ENCODE peak calls at places on chromosomes 6 and 20, in nine cellular contexts. H is fibroblast of villous mesenchyme, S is hepatocyte, M is neural crest cell, Z is AG04450, Y is sigmoid colon, E is HCT116, J is foreskin fibroblast, A is brain microvascular endothelial cell. D is an unnamed sample.

GRCh38 chr6:20924911-20925543 is 390.8 kb downstream of the CDKAL1 start:
- DNase-seq in H (peak; percentile 63), S (no peak), M (no peak), Z (no peak), Y (no peak), E (no peak), J (no peak), A (no peak), D (no peak)

GRCh38 chr6:75800708-75801505 is 51.9 kb downstream of the MYO6 start:
- DNase-seq in H (no peak), S (no peak), M (no peak), Z (no peak), Y (no peak), E (no peak), J (no peak), A (no peak), D (no peak)

GRCh38 chr6:27863962-27864905 is 48.0 kb downstream of the OR2B2 start:
- DNase-seq in H (peak; percentile 29), S (no peak), M (no peak), Z (no peak), Y (no peak), E (no peak), J (no peak), A (peak; percentile 9), D (no peak)

GRCh38 chr6:93418448-93419303 is 683 bp downstream of the EPHA7 start:
- DNase-seq in H (peak; percentile 18), S (peak; percentile 66), M (peak; percentile 58), Z (no peak), Y (peak; percentile 72), E (no peak), J (peak; percentile 32), A (peak; percentile 18), D (peak; percentile 90)

GRCh38 chr6:124158024-124158423 is 354.4 kb downstream of the NKAIN2 start:
- DNase-seq in H (no peak), S (no peak), M (no peak), Z (no peak), Y (no peak), E (no peak), J (no peak), A (no peak), D (no peak)

GRCh38 chr6:121237859-121238258 is 96.4 kb downstream of the TBC1D32 start:
- DNase-seq in H (no peak), S (no peak), M (no peak), Z (no peak), Y (no peak), E (no peak), J (no peak), A (no peak), D (no peak)

GRCh38 chr6:116253505-116254296 is at the start of gene TSPYL4:
- DNase-seq in H (peak; percentile 92), S (peak; percentile 96), M (peak; percentile 78), Z (peak; percentile 91), Y (peak; percentile 97), E (peak; percentile 86), J (peak; percentile 94), A (peak; percentile 97), D (peak; percentile 96)

GRCh38 chr20:42978184-42978974 is 211.3 kb downstream of the PTPRT start:
- DNase-seq in H (no peak), S (no peak), M (no peak), Z (no peak), Y (no peak), E (no peak), J (no peak), A (no peak), D (no peak)

GRCh38 chr20:61925555-61926252 is 140.0 kb downstream of the TAF4 start:
- DNase-seq in H (peak; percentile 7), S (no peak), M (no peak), Z (peak; percentile 6), Y (no peak), E (peak; percentile 24), J (peak; percentile 20), A (peak; percentile 79), D (no peak)

GRCh38 chr6:157761331-157761921 is 61.6 kb upstream of the SNX9 start:
- DNase-seq in H (peak; percentile 82), S (no peak), M (no peak), Z (no peak), Y (no peak), E (no peak), J (no peak), A (peak; percentile 68), D (no peak)

GRCh38 chr20:688809-689208 is 13.2 kb upstream of the SCRT2 start:
- DNase-seq in H (no peak), S (peak; percentile 14), M (no peak), Z (no peak), Y (no peak), E (no peak), J (no peak), A (peak; percentile 16), D (no peak)
- TF ChIP-seq CTCF in H (no peak), S (no peak), M (peak; percentile 29), Z (no peak), Y (no peak), E (no peak), J (no peak), A (no peak), D (no peak)

DNA sequence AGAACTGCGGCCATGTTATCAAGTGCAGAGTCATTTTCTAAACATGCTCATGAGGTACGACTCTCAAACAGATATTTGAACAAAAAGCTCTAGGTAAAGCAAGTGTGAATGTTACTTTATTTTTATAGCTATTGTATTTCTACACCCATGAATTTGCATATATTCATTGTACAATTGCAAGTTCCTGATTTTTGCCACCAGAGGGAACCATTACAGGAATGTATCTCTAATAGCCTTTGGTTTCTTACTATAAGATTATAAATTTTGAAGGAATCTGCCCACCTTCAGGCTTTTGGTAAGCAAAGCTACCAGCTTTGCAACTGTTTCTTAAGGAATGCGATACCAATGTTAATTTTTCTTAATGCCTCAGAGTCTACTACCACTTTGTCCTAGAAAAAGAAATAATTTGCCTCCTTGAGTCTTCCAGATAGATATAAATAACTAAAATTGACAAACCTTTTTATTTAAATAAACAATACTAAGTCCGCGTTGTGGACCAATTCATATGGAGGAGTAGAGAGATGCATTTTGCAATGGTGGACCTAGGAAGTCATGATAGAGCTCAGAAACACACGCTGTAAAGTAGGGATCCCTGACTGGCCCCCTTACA is 125.4 kb upstream of the SAMD5 start:
- DNase-seq in H (peak; percentile 44), S (peak; percentile 31), M (no peak), Z (no peak), Y (no peak), E (peak; percentile 13), J (peak; percentile 18), A (peak; percentile 42), D (no peak)
- TF ChIP-seq CTCF in H (peak; percentile 64), S (peak; percentile 55), M (peak; percentile 71), Z (peak; percentile 56), Y (peak; percentile 17), E (peak; percentile 50), J (peak; percentile 40), A (peak; percentile 56), D (peak; percentile 84)

GRCh38 chr6:72217626-72218025 is 331.3 kb downstream of the RIMS1 start:
- DNase-seq in H (no peak), S (no peak), M (no peak), Z (no peak), Y (no peak), E (no peak), J (no peak), A (no peak), D (no peak)

GRCh38 chr6:72216222-72217106 is 330.1 kb downstream of the RIMS1 start:
- DNase-seq in H (no peak), S (peak; percentile 37), M (no peak), Z (no peak), Y (no peak), E (no peak), J (no peak), A (no peak), D (no peak)

GRCh38 chr6:72219536-72219935 is 333.2 kb downstream of the RIMS1 start:
- DNase-seq in H (no peak), S (no peak), M (no peak), Z (no peak), Y (no peak), E (no peak), J (no peak), A (no peak), D (no peak)

GRCh38 chr6:72212686-72213085 is 326.3 kb downstream of the RIMS1 start:
- DNase-seq in H (no peak), S (no peak), M (no peak), Z (no peak), Y (no peak), E (no peak), J (no peak), A (no peak), D (no peak)

GRCh38 chr6:72218125-72218524 is 331.8 kb downstream of the RIMS1 start:
- DNase-seq in H (peak; percentile 6), S (peak; percentile 64), M (peak; percentile 41), Z (no peak), Y (no peak), E (peak; percentile 3), J (peak; percentile 4), A (peak; percentile 38), D (peak; percentile 28)
- TF ChIP-seq CTCF in H (peak; percentile 59), S (no peak), M (peak; percentile 66), Z (peak; percentile 65), Y (no peak), E (peak; percentile 54), J (peak; percentile 58), A (peak; percentile 80), D (peak; percentile 68)

GRCh38 chr20:35568645-35569044 is 26.8 kb downstream of the ERGIC3 start:
- DNase-seq in H (no peak), S (peak; percentile 38), M (no peak), Z (no peak), Y (no peak), E (peak; percentile 16), J (no peak), A (no peak), D (peak; percentile 8)
- TF ChIP-seq CTCF in H (peak; percentile 23), S (peak; percentile 26), M (peak; percentile 46), Z (peak; percentile 26), Y (no peak), E (peak; percentile 59), J (peak; percentile 17), A (peak; percentile 55), D (peak; percentile 43)

GRCh38 chr6:63997217-63997616 is 361.6 kb downstream of the PHF3 start:
- DNase-seq in H (no peak), S (no peak), M (no peak), Z (no peak), Y (no peak), E (no peak), J (no peak), A (no peak), D (no peak)
- TF ChIP-seq CTCF in H (no peak), S (no peak), M (no peak), Z (no peak), Y (no peak), E (no peak), J (no peak), A (no peak), D (no peak)

DNA sequence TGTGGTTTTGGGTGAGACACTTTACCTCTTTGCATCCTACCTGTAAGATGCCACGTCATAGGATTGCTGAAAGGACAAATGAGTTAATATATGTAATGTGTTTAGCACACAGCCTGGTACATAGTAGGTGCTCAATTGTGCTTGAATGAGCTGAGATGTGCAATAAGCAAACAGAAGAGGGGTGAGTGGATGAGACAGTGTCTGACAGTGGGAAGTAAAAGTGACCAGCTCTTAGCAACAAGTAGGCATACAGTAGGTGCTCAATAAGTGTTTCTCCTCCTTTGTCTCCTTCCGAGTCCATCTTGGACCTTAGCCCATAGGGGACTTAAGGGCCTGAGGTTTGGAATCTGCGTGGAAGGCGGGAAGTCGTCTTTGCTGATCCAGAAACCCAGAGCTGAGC is 104.7 kb downstream of the CEBPB start:
- DNase-seq in H (no peak), S (no peak), M (no peak), Z (no peak), Y (no peak), E (no peak), J (no peak), A (no peak), D (no peak)
- TF ChIP-seq CTCF in H (no peak), S (no peak), M (no peak), Z (no peak), Y (no peak), E (no peak), J (no peak), A (no peak), D (no peak)

D was measured in chondrocyte.